ENCODE peak calls at places on chromosomes 4 and X, in nine cellular contexts. A is neural progenitor cell, R is HFF-Myc, D is mammary epithelial cell, T is chondrocyte, L is fibroblast of the aortic adventitia, B is uterus, Y is WTC11, O is gastrocnemius medialis. E is an unnamed sample.

GRCh38 chr4:174919886-174920423 is 1.8 kb downstream of the ADAM29 start:
- DNase-seq in A (no peak), R (no peak), D (no peak), T (no peak), L (no peak), B (no peak), Y (no peak), O (no peak), E (no peak)

GRCh38 chr4:81844717-81845116 is 373.0 kb upstream of the RASGEF1B start:
- DNase-seq in A (peak), R (peak), D (peak), T (no peak), L (peak), B (peak), Y (peak), O (peak), E (peak)

GRCh38 chr4:38313999-38314561 is 349.9 kb upstream of the KLF3 start:
- DNase-seq in A (no peak), R (peak), D (peak), T (no peak), L (peak), B (no peak), Y (no peak), O (no peak), E (no peak)

GRCh38 chrX:104113237-104113965 is 1.1 kb downstream of the ZCCHC18 start:
- DNase-seq in A (peak), R (peak), D (peak), T (no peak), L (peak), B (peak), Y (peak), O (peak), E (peak)

GRCh38 chr4:1209821-1210220 is 37.4 kb upstream of the SPON2 start:
- DNase-seq in A (no peak), R (no peak), D (no peak), T (peak), L (peak), B (peak), Y (no peak), O (peak), E (peak)

GRCh38 chrX:104420907-104421306 is 145.1 kb upstream of the IL1RAPL2 start:
- DNase-seq in A (no peak), R (no peak), D (no peak), T (no peak), L (no peak), B (no peak), Y (no peak), O (no peak), E (no peak)

GRCh38 chr4:62670509-62670908 is 1470.4 kb downstream of the ADGRL3 start:
- DNase-seq in A (no peak), R (no peak), D (no peak), T (no peak), L (no peak), B (no peak), Y (no peak), O (no peak), E (no peak)

GRCh38 chr4:87555751-87556619 is 26.8 kb upstream of the SPARCL1 start:
- DNase-seq in A (no peak), R (no peak), D (peak), T (no peak), L (peak), B (no peak), Y (no peak), O (no peak), E (no peak)

GRCh38 chr4:22556411-22556969 is 40.6 kb upstream of the ADGRA3 start:
- DNase-seq in A (no peak), R (no peak), D (no peak), T (no peak), L (no peak), B (no peak), Y (no peak), O (no peak), E (no peak)

GRCh38 chrX:71181558-71181909 is 36.9 kb downstream of the NLGN3 start:
- DNase-seq in A (peak), R (peak), D (no peak), T (no peak), L (no peak), B (peak), Y (no peak), O (no peak), E (no peak)

GRCh38 chr4:10092481-10093272 is 23.9 kb downstream of the WDR1 start:
- DNase-seq in A (peak), R (no peak), D (no peak), T (peak), L (no peak), B (no peak), Y (no peak), O (peak), E (no peak)

GRCh38 chr4:10963958-10964705 is 279.6 kb upstream of the CLNK start:
- DNase-seq in A (peak), R (no peak), D (no peak), T (no peak), L (no peak), B (no peak), Y (no peak), O (no peak), E (no peak)

GRCh38 chr4:89303177-89303576 is 4.4 kb downstream of the GPRIN3 start:
- DNase-seq in A (no peak), R (no peak), D (no peak), T (no peak), L (no peak), B (no peak), Y (no peak), O (peak), E (no peak)

GRCh38 chr4:47837582-47838294 is at the start of gene CORIN:
- DNase-seq in A (peak), R (no peak), D (no peak), T (peak), L (no peak), B (no peak), Y (peak), O (no peak), E (peak)

DNA sequence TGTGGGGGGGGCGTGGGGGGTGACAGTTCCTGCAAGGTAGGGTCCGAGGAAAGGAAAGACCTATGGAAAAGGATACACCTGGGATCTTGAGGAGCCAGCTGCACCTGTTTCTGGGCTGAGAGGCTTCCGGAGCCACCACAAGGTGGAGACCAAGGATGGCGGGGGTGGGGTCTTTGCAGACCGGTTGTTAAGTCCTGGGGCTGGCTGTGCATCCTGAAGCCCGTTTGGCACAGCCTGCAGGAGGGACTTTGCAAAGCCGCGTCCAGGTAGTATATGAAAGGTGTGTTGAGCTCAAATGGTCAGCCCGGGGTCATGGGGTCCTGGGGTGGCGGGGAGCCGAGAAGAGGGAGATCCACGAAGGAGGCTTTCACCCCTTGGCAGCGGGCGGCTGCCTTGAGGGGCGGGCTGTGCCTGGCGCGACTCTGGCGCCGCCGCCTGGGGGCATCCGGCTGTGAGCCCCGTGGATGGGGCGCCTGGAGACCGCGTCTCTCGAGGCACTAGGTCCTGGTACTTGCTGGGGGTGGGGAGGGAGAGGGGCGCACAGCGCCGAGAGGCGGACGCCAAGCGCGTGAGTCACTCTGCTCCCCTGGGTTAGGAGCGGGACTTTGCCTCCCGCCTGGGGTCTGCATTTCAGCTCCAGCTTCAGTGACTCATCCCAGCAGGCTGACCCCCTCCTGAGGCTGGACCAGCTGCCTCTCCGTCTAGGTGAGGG is 58.2 kb upstream of the DYNLT3 start:
- DNase-seq in A (peak), R (no peak), D (no peak), T (peak), L (peak), B (peak), Y (peak), O (no peak), E (peak)
- TF ChIP-seq CTCF in A (peak), R (peak), D (no peak), T (peak), L (peak), B (no peak), Y (no peak), O (no peak), E (no peak)

DNA sequence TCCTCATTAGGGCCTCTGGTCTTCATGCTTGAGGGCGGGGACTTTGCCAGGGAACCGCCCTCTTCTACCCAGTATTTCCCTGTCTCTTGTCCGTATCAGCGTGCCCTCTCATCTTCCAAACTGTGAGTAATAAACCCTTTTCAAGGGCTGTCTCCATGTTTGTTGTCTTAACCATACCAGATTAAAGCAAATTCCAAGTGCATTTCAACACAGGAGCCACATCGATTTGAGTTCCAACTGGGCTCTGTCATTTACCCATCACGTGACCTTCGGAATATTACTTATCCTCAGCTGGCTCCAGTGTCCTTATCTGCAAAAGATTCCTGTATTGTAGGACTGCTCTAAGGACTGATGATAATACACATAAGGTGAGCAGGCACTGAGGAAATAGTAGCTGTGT is 6.4 kb upstream of the PHEX start:
- DNase-seq in A (no peak), R (no peak), D (no peak), T (no peak), L (peak), B (no peak), Y (no peak), O (no peak), E (no peak)
- TF ChIP-seq CTCF in A (no peak), R (no peak), D (no peak), T (no peak), L (no peak), B (no peak), Y (no peak), O (no peak), E (no peak)

GRCh38 chrX:75118296-75118695 is 37.8 kb downstream of the ABCB7 start:
- DNase-seq in A (no peak), R (no peak), D (no peak), T (no peak), L (no peak), B (no peak), Y (no peak), O (no peak), E (no peak)
- TF ChIP-seq CTCF in A (no peak), R (no peak), D (no peak), T (no peak), L (no peak), B (no peak), Y (no peak), O (no peak), E (no peak)

GRCh38 chrX:14050704-14051103 is 21.0 kb upstream of the GEMIN8 start:
- DNase-seq in A (no peak), R (no peak), D (no peak), T (no peak), L (peak), B (no peak), Y (no peak), O (no peak), E (no peak)

GRCh38 chrX:14056201-14056600 is 26.5 kb upstream of the GEMIN8 start:
- DNase-seq in A (no peak), R (no peak), D (no peak), T (no peak), L (peak), B (no peak), Y (no peak), O (no peak), E (no peak)

GRCh38 chrX:14051416-14051815 is 21.7 kb upstream of the GEMIN8 start:
- DNase-seq in A (no peak), R (no peak), D (no peak), T (no peak), L (no peak), B (no peak), Y (no peak), O (no peak), E (no peak)
- TF ChIP-seq CTCF in A (no peak), R (no peak), D (no peak), T (peak), L (no peak), B (no peak), Y (no peak), O (no peak), E (no peak)

GRCh38 chr4:111282035-111282434 is 659.2 kb upstream of the PITX2 start:
- DNase-seq in A (no peak), R (no peak), D (no peak), T (no peak), L (no peak), B (no peak), Y (no peak), O (no peak), E (no peak)

GRCh38 chr4:111281219-111281618 is 658.3 kb upstream of the PITX2 start:
- DNase-seq in A (no peak), R (no peak), D (no peak), T (no peak), L (no peak), B (no peak), Y (no peak), O (no peak), E (no peak)

DNA sequence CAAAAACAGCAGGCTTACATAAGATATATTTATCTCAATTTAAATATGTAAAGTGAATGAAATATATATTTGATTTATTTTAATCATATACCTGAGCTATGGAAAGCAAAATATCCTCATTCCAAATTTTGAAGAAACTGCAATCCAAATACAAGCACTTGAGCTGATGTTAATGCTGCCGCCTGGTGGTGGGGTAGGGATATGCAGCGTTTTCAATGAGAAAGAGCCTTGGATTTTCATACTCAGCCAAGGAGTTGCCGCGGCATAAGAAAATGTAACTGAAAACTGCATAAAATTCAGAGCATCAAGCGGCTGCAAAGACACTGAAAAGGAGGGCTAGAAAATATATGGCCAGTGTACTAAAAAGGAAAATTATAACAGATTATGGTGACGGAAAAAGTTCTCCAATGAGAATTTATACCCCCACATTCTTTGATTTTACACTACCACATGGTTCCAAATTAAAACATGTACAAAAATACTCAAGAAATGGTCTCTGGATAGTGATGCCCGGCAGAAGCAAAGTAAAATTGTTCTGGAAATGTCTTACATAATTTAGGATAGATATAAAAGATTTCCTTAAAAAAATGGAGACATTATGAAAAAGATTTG is 660.3 kb upstream of the PITX2 start:
- DNase-seq in A (peak), R (peak), D (peak), T (no peak), L (peak), B (peak), Y (peak), O (peak), E (peak)
- TF ChIP-seq CTCF in A (peak), R (peak), D (peak), T (peak), L (peak), B (peak), Y (peak), O (peak), E (peak)

GRCh38 chr4:150722908-150723362 is 141.0 kb downstream of the MAB21L2 start:
- DNase-seq in A (peak), R (no peak), D (peak), T (peak), L (peak), B (peak), Y (no peak), O (peak), E (no peak)
- TF ChIP-seq CTCF in A (no peak), R (no peak), D (no peak), T (peak), L (no peak), B (no peak), Y (no peak), O (peak), E (no peak)

DNA sequence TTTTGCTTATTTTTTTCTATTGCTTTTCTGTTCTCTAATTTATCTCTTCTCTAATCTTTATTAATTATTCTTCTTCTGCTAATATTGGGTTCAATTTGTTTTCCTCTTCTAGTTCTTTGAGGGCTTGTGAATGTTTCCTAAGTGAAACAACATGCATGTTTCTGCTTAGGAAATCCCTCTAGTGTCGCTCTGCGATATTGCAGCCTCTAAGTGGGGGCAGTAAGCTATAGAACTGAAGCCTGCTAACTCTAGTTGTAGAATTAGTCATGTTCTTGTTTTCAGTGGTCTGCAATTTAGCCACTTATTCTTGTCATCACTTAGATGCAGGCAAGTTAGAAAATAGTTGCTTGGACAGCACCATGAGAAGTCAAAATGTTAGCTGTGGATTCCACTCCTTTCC is 222.6 kb downstream of the SPIN4 start:
- DNase-seq in A (no peak), R (no peak), D (peak), T (no peak), L (peak), B (no peak), Y (peak), O (no peak), E (peak)
- TF ChIP-seq CTCF in A (peak), R (peak), D (peak), T (peak), L (peak), B (no peak), Y (peak), O (peak), E (peak)

GRCh38 chr4:176217510-176217909 is 22.1 kb upstream of the SPATA4 start:
- DNase-seq in A (no peak), R (no peak), D (no peak), T (no peak), L (no peak), B (no peak), Y (no peak), O (no peak), E (no peak)
- TF ChIP-seq CTCF in A (no peak), R (no peak), D (no peak), T (peak), L (no peak), B (no peak), Y (no peak), O (no peak), E (no peak)

DNA sequence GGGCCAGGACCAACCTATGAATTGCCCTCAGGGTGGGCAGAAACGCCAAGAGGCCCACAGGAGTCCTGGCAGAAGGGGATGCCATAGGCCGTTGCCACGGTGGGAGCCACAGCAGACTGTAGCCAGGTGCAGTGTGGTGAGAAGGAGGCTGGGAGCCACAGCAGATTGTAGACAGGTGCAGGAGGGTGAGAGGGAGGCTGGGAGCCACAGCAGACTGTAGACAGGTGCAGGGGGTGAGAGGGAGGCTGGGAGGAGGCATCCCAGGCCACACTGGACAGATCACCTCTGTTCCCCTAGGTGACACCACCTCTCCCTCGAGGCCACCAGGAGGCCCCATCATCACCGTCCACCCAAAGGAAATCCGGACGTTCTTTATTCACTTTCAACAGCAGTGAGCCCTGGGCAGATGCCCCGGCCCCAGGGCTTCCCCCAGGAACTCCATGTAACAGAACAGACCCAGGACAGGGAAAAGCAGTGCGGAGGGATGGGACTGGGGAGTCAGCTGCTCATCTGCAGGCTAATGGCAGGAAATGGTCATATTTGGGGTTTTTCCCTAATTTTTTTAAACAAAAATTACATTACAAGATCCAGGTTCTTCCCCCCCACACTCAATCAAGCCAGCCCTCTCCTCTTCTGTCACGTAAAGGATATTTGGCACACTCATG is 19.5 kb upstream of the MRFAP1 start:
- DNase-seq in A (no peak), R (no peak), D (no peak), T (peak), L (no peak), B (no peak), Y (no peak), O (no peak), E (no peak)
- TF ChIP-seq CTCF in A (no peak), R (no peak), D (no peak), T (no peak), L (no peak), B (no peak), Y (no peak), O (no peak), E (no peak)

E was measured in nephron progenitor cell.